ENCODE peak calls at places on chromosome 18, in ten cellular contexts. C is CD8-positive, alpha-beta memory T cell; D is BJ; H is HT-29; O is activated T-helper 1 cell treated with Interleukin-2 at 50 U/mL for 16 hours; Z is ascending aorta; W is endothelial cell; N is hepatocyte; X is mesendoderm; V is AG08395. Q is an unnamed sample.

GRCh38 chr18:28961669-28962228 is 784.8 kb upstream of the CDH2 start:
- DNase-seq in D (no peak), V (peak), C (no peak), W (peak), X (peak), H (peak), O (no peak), N (peak), Z (no peak), Q (peak)

GRCh38 chr18:44715841-44716240 is 35.2 kb downstream of the SETBP1 start:
- DNase-seq in H (no peak), D (no peak), X (no peak), V (peak), O (no peak), W (no peak), Z (no peak), N (no peak), C (no peak), Q (peak)

GRCh38 chr18:44507729-44508325 is 172.9 kb upstream of the SETBP1 start:
- DNase-seq in W (peak), V (no peak), D (no peak), C (no peak), N (no peak), H (no peak), X (no peak), Z (peak), O (no peak), Q (no peak)

GRCh38 chr18:12317664-12318333 is 9.8 kb downstream of the TUBB6 start:
- DNase-seq in X (no peak), H (no peak), N (no peak), C (no peak), D (peak), W (no peak), O (no peak), V (peak), Z (no peak), Q (peak)

GRCh38 chr18:39455300-39455699 is 1889.7 kb upstream of the CELF4 start:
- DNase-seq in C (no peak), Z (no peak), N (peak), V (peak), O (no peak), X (no peak), H (no peak), W (no peak), D (no peak), Q (peak)

GRCh38 chr18:23550898-23551297 is 35.4 kb downstream of the NPC1 start:
- DNase-seq in X (no peak), W (no peak), O (no peak), Z (no peak), D (no peak), N (no peak), C (no peak), H (no peak), V (no peak), Q (no peak)

GRCh38 chr18:13726972-13727331 is 479 bp downstream of the RNMT start:
- DNase-seq in H (peak), V (peak), W (peak), C (peak), D (no peak), X (peak), N (peak), Z (peak), O (peak), Q (peak)

GRCh38 chr18:33711514-33711913 is 133.5 kb downstream of the ASXL3 start:
- DNase-seq in W (no peak), N (no peak), X (peak), D (no peak), Z (no peak), H (no peak), V (no peak), C (no peak), O (no peak), Q (no peak)

GRCh38 chr18:32026491-32027086 is 8.0 kb downstream of the RNF125 start:
- DNase-seq in Z (no peak), O (no peak), D (no peak), H (no peak), X (no peak), V (no peak), W (no peak), N (no peak), C (no peak), Q (no peak)

GRCh38 chr18:46650681-46651080 is 6.3 kb downstream of the LOXHD1 start:
- DNase-seq in V (no peak), C (no peak), Z (no peak), D (no peak), W (no peak), O (no peak), X (no peak), H (no peak), N (no peak), Q (no peak)